ENCODE peak calls at places on chromosomes 11 and 22, in four cellular contexts. N is adrenal gland, Z is Peyer's patch, B is spleen. P is an unnamed sample.

GRCh38 chr22:24208012-24208749 is 26.9 kb downstream of the SUSD2 start:
- DNase-seq in B (no peak), Z (no peak), N (peak; percentile 70), P (no peak)

GRCh38 chr11:124640660-124641059 is 18.0 kb downstream of the TBRG1 start:
- DNase-seq in B (no peak), N (no peak), Z (no peak), P (no peak)

GRCh38 chr11:10575346-10575745 is 6.9 kb upstream of the LYVE1 start:
- DNase-seq in N (no peak), Z (no peak), B (no peak), P (no peak)

GRCh38 chr11:18204220-18204619 is 31.6 kb downstream of the MRGPRX4 start:
- DNase-seq in N (no peak), B (no peak), Z (no peak), P (no peak)

GRCh38 chr11:31026315-31026714 is 343.2 kb downstream of the DCDC1 start:
- DNase-seq in B (no peak), Z (no peak), N (no peak), P (no peak)

GRCh38 chr11:45766469-45766868 is 38.5 kb upstream of the SLC35C1 start:
- DNase-seq in Z (no peak), N (no peak), B (no peak), P (no peak)

GRCh38 chr11:2807276-2807681 is 78.3 kb downstream of the CDKN1C start:
- DNase-seq in Z (peak; percentile 16), B (peak; percentile 56), N (peak; percentile 76), P (no peak)

GRCh38 chr11:44564198-44564597 is 1.3 kb upstream of the CD82 start:
- DNase-seq in Z (no peak), N (peak; percentile 75), B (no peak), P (no peak)

GRCh38 chr22:20001082-20001638 is 15.5 kb downstream of the ARVCF start:
- DNase-seq in N (no peak), Z (no peak), B (peak; percentile 53), P (no peak)

GRCh38 chr11:26953770-26954392 is 40.0 kb upstream of the FIBIN start:
- DNase-seq in Z (no peak), B (no peak), N (no peak), P (no peak)

GRCh38 chr11:61967924-61968757 is 707 bp upstream of the FTH1 start:
- DNase-seq in Z (peak; percentile 48), B (peak; percentile 91), N (peak; percentile 50), P (peak; percentile 30)

GRCh38 chr11:29159552-29160465 is 857.0 kb downstream of the KCNA4 start:
- DNase-seq in B (no peak), Z (no peak), N (peak; percentile 47), P (no peak)

GRCh38 chr11:74570266-74571061 is 21.9 kb upstream of the POLD3 start:
- DNase-seq in B (no peak), Z (no peak), N (peak; percentile 64), P (no peak)

GRCh38 chr11:2417856-2418705 is 17.5 kb downstream of the TSSC4 start:
- DNase-seq in N (no peak), Z (no peak), B (no peak), P (no peak)

GRCh38 chr11:75342966-75343870 is 8.2 kb downstream of the ARRB1 start:
- DNase-seq in Z (no peak), N (no peak), B (no peak), P (no peak)

GRCh38 chr11:87254582-87254981 is 216.8 kb downstream of the TMEM135 start:
- DNase-seq in N (no peak), Z (no peak), B (no peak), P (no peak)

GRCh38 chr22:43179151-43179910 is 7.6 kb downstream of the TTLL12 start:
- DNase-seq in Z (no peak), N (no peak), B (no peak), P (no peak)

GRCh38 chr11:117185739-117186430 is 7.3 kb downstream of the SIDT2 start:
- DNase-seq in B (peak; percentile 77), Z (no peak), N (no peak), P (peak; percentile 9)

GRCh38 chr22:19085233-19086043 is 36.8 kb downstream of the DGCR2 start:
- DNase-seq in B (no peak), N (no peak), Z (peak; percentile 13), P (no peak)

GRCh38 chr22:33242078-33242477 is 183.9 kb upstream of the SYN3 start:
- DNase-seq in N (no peak), Z (no peak), B (no peak), P (no peak)

GRCh38 chr22:44957267-44957905 is 52.4 kb downstream of the PHF21B start:
- DNase-seq in B (no peak), N (no peak), Z (no peak), P (no peak)

GRCh38 chr11:8408151-8408930 is 144.7 kb upstream of the LMO1 start:
- DNase-seq in N (no peak), B (no peak), Z (no peak), P (no peak)

GRCh38 chr11:62400760-62401159 is 18.1 kb upstream of the SCGB1A1 start:
- DNase-seq in Z (no peak), N (peak; percentile 66), B (peak; percentile 65), P (no peak)

GRCh38 chr11:20026629-20027545 is 133.4 kb downstream of the DBX1 start:
- DNase-seq in N (no peak), Z (no peak), B (no peak), P (no peak)

GRCh38 chr11:61904539-61905048 is 12.8 kb downstream of the RAB3IL1 start:
- DNase-seq in N (no peak), Z (no peak), B (no peak), P (no peak)

GRCh38 chr11:91433284-91434010 is 791.2 kb upstream of the FAT3 start:
- DNase-seq in B (no peak), N (no peak), Z (no peak), P (no peak)

GRCh38 chr22:19182472-19183157 is 4.1 kb upstream of the SLC25A1 start:
- DNase-seq in N (no peak), Z (no peak), B (no peak), P (no peak)

GRCh38 chr11:126175261-126175885 is 36.1 kb downstream of the RPUSD4 start:
- DNase-seq in B (peak; percentile 46), N (peak; percentile 21), Z (no peak), P (no peak)

GRCh38 chr11:65445101-65445603 is 22.6 kb downstream of the NEAT1 start:
- DNase-seq in Z (peak; percentile 16), N (peak; percentile 58), B (no peak), P (no peak)
- H3K27ac ChIP-seq in Z (no peak overlapping the region), N (peak overlapping the region; percentile 100), B (peak overlapping the region; percentile 9), P (no peak overlapping the region)

GRCh38 chr22:49935561-49935960 is 17.1 kb downstream of the CRELD2 start:
- DNase-seq in B (no peak), Z (no peak), N (no peak), P (no peak)

GRCh38 chr22:49934144-49934890 is 15.9 kb downstream of the CRELD2 start:
- DNase-seq in B (peak; percentile 91), N (peak; percentile 86), Z (peak; percentile 65), P (peak; percentile 73)

GRCh38 chr22:49931863-49932262 is 13.4 kb downstream of the CRELD2 start:
- DNase-seq in B (no peak), N (no peak), Z (peak; percentile 42), P (no peak)

GRCh38 chr22:49934891-49935557 is 16.6 kb downstream of the CRELD2 start:
- DNase-seq in N (peak; percentile 83), B (peak; percentile 98), Z (peak; percentile 86), P (peak; percentile 80)

GRCh38 chr22:49933236-49933921 is 14.9 kb downstream of the CRELD2 start:
- DNase-seq in B (peak; percentile 83), Z (no peak), N (peak; percentile 76), P (no peak)
- H3K4me3 ChIP-seq in B (no peak overlapping the region), Z (no peak overlapping the region), N (no peak overlapping the region), P (no peak overlapping the region)

GRCh38 chr22:40534379-40535188 is 101.9 kb downstream of the MRTFA start:
- DNase-seq in Z (no peak), B (no peak), N (no peak), P (no peak)

GRCh38 chr22:40535189-40535512 is 101.4 kb downstream of the MRTFA start:
- DNase-seq in N (no peak), Z (no peak), B (no peak), P (no peak)

GRCh38 chr22:40531951-40532900 is 104.3 kb downstream of the MRTFA start:
- DNase-seq in Z (no peak), B (no peak), N (no peak), P (no peak)

GRCh38 chr22:40533712-40534378 is 102.7 kb downstream of the MRTFA start:
- DNase-seq in N (no peak), B (no peak), Z (peak; percentile 47), P (peak; percentile 7)

DNA sequence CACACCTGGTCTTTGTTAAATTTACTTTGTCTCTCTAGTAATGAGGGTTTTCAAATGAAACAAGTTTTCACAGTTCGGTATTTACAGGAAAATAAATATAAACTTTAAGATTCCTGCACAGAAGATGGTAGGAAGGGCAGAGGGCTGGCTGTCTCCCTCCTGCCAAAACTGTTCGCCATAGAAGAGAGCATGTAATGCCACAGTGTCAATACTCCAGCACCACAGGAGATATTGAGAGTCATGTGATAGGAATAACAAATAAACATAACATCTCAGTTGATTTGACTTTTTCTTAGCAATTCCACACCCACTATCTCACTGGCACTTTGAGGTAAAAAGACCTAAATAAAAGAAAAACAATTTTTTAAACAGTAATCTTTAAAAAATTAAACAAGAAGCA is 100.9 kb downstream of the MRTFA start:
- DNase-seq in B (no peak), N (no peak), Z (no peak), P (no peak)
- H3K27ac ChIP-seq in B (no peak overlapping the region), N (no peak overlapping the region), Z (no peak overlapping the region), P (no peak overlapping the region)

DNA sequence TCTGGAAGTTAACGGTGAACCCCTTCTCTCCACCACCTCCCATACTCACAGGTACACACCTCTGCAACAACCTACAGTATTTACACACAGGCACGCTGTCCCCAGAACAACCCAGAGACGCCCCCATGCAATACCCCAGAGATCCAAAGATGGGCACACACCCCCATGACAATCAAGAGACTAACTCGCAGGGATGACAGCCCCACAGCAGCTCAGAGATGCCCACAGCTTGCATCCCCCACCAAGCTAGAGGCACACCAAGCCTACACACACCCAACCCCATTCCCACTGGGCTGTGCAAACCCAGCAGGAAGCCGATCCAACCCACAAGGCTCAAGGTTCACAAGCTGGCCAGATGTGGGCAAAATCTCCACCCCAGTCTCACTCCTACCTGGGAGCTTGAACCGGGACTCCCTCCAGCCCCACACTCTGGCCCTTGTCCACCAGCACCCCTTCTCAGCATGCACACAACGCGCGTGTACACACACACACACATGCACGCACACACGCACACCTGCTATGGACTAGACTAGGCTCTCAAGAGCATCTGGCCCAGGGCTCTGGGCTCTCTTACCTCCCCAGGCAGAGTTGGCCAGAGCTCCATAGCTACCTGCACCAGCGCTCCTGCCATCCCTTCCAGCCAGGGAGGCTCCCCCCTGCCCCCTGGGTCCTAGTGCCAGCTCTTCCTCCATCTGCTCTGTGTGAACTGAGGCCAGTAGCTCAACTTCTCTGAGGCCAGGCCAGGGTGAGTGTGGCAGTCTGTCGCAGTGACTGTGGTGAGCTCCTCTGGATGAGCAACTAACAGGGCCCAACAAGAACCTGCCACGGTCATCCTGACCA is 11.5 kb downstream of the STARD10 start:
- DNase-seq in B (no peak), Z (no peak), N (no peak), P (no peak)
- H3K4me3 ChIP-seq in B (peak overlapping the region; percentile 23), Z (peak overlapping the region; percentile 84), N (peak overlapping the region; percentile 14), P (peak overlapping the region; percentile 39)

GRCh38 chr11:93814966-93815633 is 31.0 kb downstream of the MED17 start:
- DNase-seq in N (no peak), B (no peak), Z (no peak), P (no peak)

GRCh38 chr11:93820847-93821246 is 29.6 kb downstream of the VSTM5 start:
- DNase-seq in B (no peak), N (no peak), Z (no peak), P (no peak)

GRCh38 chr11:93813974-93814373 is 29.9 kb downstream of the MED17 start:
- DNase-seq in Z (no peak), N (no peak), B (no peak), P (no peak)

GRCh38 chr11:93820085-93820710 is 30.2 kb downstream of the VSTM5 start:
- DNase-seq in B (no peak), Z (no peak), N (no peak), P (no peak)

GRCh38 chr11:93817426-93818348 is 32.7 kb downstream of the VSTM5 start:
- DNase-seq in N (no peak), B (no peak), Z (no peak), P (no peak)
- H3K27ac ChIP-seq in N (no peak overlapping the region), B (no peak overlapping the region), Z (no peak overlapping the region), P (no peak overlapping the region)

P was measured in CD8-positive, alpha-beta memory T cell.